ENCODE peak calls at places on chromosomes 4 and X, in four cellular contexts. H, J, I and M are unnamed samples.

GRCh38 chr4:99736846-99737245 is 79.2 kb upstream of the C4orf54 start:
- DNase-seq in H (no peak), J (no peak), I (no peak), M (no peak)

GRCh38 chr4:107058828-107059227 is 22.7 kb upstream of the DKK2 start:
- DNase-seq in H (no peak), J (no peak), I (no peak), M (peak; percentile 37)

GRCh38 chr4:102326951-102327350 is 18.3 kb downstream of the SLC39A8 start:
- DNase-seq in H (no peak), J (no peak), I (no peak), M (no peak)

GRCh38 chr4:169286562-169287301 is 16.0 kb upstream of the SH3RF1 start:
- DNase-seq in H (no peak), J (no peak), I (no peak), M (no peak)

GRCh38 chr4:14985161-14985560 is 17.1 kb upstream of the CPEB2 start:
- DNase-seq in H (no peak), J (no peak), I (no peak), M (no peak)

GRCh38 chrX:17077349-17077748 is 130.9 kb downstream of the REPS2 start:
- DNase-seq in H (no peak), J (no peak), I (no peak), M (no peak)

GRCh38 chrX:67544281-67544680 is 460 bp downstream of the AR start:
- DNase-seq in H (no peak), J (peak; percentile 38), I (no peak), M (peak; percentile 12)

GRCh38 chrX:13009256-13009655 is 34.3 kb downstream of the TMSB4X start:
- DNase-seq in H (no peak), J (no peak), I (no peak), M (peak; percentile 79)

GRCh38 chrX:110317079-110317819 is 636 bp downstream of the AMMECR1 start:
- DNase-seq in H (peak; percentile 82), J (peak; percentile 53), I (no peak), M (peak; percentile 44)

GRCh38 chr4:7448036-7448435 is 13.3 kb upstream of the PSAPL1 start:
- DNase-seq in H (no peak), J (no peak), I (no peak), M (no peak)

GRCh38 chr4:109164011-109164410 is 138.4 kb downstream of the COL25A1 start:
- DNase-seq in H (no peak), J (no peak), I (no peak), M (no peak)

GRCh38 chrX:50045808-50046207 is 123.4 kb downstream of the CLCN5 start:
- DNase-seq in H (no peak), J (no peak), I (no peak), M (no peak)

GRCh38 chr4:57265831-57266582 is 155.8 kb upstream of the IGFBP7 start:
- DNase-seq in H (no peak), J (peak; percentile 25), I (no peak), M (no peak)

GRCh38 chrX:22541926-22542325 is 269.2 kb downstream of the CBLL2 start:
- DNase-seq in H (no peak), J (no peak), I (no peak), M (no peak)

GRCh38 chr4:162209706-162210105 is 45.9 kb upstream of the FSTL5 start:
- DNase-seq in H (no peak), J (no peak), I (no peak), M (no peak)

GRCh38 chr4:38278255-38278654 is 318.1 kb downstream of the PTTG2 start:
- DNase-seq in H (no peak), J (no peak), I (no peak), M (no peak)

GRCh38 chr4:185369729-185370128 is 26.0 kb downstream of the LRP2BP start:
- DNase-seq in H (no peak), J (no peak), I (no peak), M (no peak)

GRCh38 chrX:46575991-46576392 is 2.4 kb downstream of the CHST7 start:
- DNase-seq in H (no peak), J (peak; percentile 7), I (no peak), M (no peak)

GRCh38 chrX:118773782-118774181 is 46.4 kb downstream of the IL13RA1 start:
- DNase-seq in H (no peak), J (no peak), I (peak; percentile 7), M (no peak)

GRCh38 chrX:39766085-39766726 is 331.6 kb downstream of the BCOR start:
- DNase-seq in H (no peak), J (no peak), I (no peak), M (no peak)